ENCODE peak calls at places on chromosome 22, in six cellular contexts. P, T, G, M, E and X are unnamed samples.

GRCh38 chr22:48954781-48955311 is 872.8 kb downstream of the BRD1 start:
- DNase-seq in P (no peak), T (no peak), G (no peak), M (no peak), E (no peak), X (no peak)

GRCh38 chr22:46336119-46337078 is 885 bp downstream of the TRMU start:
- DNase-seq in P (peak; percentile 12), T (no peak), G (peak; percentile 2), M (no peak), E (no peak), X (no peak)

GRCh38 chr22:36998620-36999351 is 20.5 kb downstream of the TST start:
- DNase-seq in P (peak; percentile 51), T (no peak), G (no peak), M (no peak), E (no peak), X (no peak)

GRCh38 chr22:48741540-48741939 is 1086.1 kb downstream of the BRD1 start:
- DNase-seq in P (no peak), T (no peak), G (no peak), M (no peak), E (no peak), X (no peak)

GRCh38 chr22:20173246-20173645 is 22.4 kb upstream of the CCDC188 start:
- DNase-seq in P (no peak), T (no peak), G (no peak), M (no peak), E (no peak), X (no peak)

GRCh38 chr22:30234786-30235470 is 11.6 kb downstream of the LIF start:
- DNase-seq in P (peak; percentile 99), T (peak; percentile 84), G (peak; percentile 70), M (no peak), E (no peak), X (no peak)

GRCh38 chr22:42716649-42717127 is 4.0 kb downstream of the A4GALT start:
- DNase-seq in P (no peak), T (no peak), G (no peak), M (no peak), E (no peak), X (no peak)

GRCh38 chr22:33455036-33455435 is 396.9 kb upstream of the SYN3 start:
- DNase-seq in P (no peak), T (peak; percentile 91), G (no peak), M (no peak), E (no peak), X (no peak)

GRCh38 chr22:45804986-45805325 is 133.3 kb downstream of the ATXN10 start:
- DNase-seq in P (peak; percentile 100), T (no peak), G (peak; percentile 97), M (peak; percentile 85), E (peak; percentile 27), X (no peak)

GRCh38 chr22:48070083-48070482 is 1307.6 kb downstream of the TBC1D22A start:
- DNase-seq in P (no peak), T (no peak), G (no peak), M (no peak), E (no peak), X (no peak)

GRCh38 chr22:25774575-25775026 is 32.6 kb downstream of the MYO18B start:
- DNase-seq in P (no peak), T (peak; percentile 28), G (no peak), M (no peak), E (no peak), X (no peak)

GRCh38 chr22:45709004-45709739 is 37.5 kb downstream of the ATXN10 start:
- DNase-seq in P (peak; percentile 80), T (no peak), G (peak; percentile 56), M (peak; percentile 49), E (no peak), X (no peak)

GRCh38 chr22:20455709-20456063 is 18.1 kb upstream of the SCARF2 start:
- DNase-seq in P (peak; percentile 14), T (no peak), G (no peak), M (no peak), E (no peak), X (no peak)

GRCh38 chr22:30224161-30224857 is 22.2 kb downstream of the LIF start:
- DNase-seq in P (no peak), T (no peak), G (no peak), M (no peak), E (no peak), X (no peak)

GRCh38 chr22:49158741-49159564 is 668.7 kb downstream of the BRD1 start:
- DNase-seq in P (no peak), T (no peak), G (no peak), M (no peak), E (no peak), X (no peak)

GRCh38 chr22:45886502-45886901 is 90.5 kb downstream of the WNT7B start:
- DNase-seq in P (no peak), T (no peak), G (no peak), M (no peak), E (no peak), X (no peak)

GRCh38 chr22:20061481-20061861 is 18.6 kb upstream of the DGCR8 start:
- DNase-seq in P (peak; percentile 76), T (no peak), G (peak; percentile 12), M (no peak), E (no peak), X (no peak)

GRCh38 chr22:43287441-43287840 is 55.7 kb downstream of the SCUBE1 start:
- DNase-seq in P (no peak), T (no peak), G (no peak), M (no peak), E (no peak), X (no peak)